ENCODE peak calls at places on chromosomes 16 and 17, in four cellular contexts. R, M, T and C are unnamed samples.

GRCh38 chr16:85924675-85925074 is 25.7 kb downstream of the IRF8 start:
- DNase-seq in R (peak), M (no peak), T (no peak), C (no peak)

GRCh38 chr17:9982159-9982558 is 77.1 kb upstream of the RCVRN start:
- DNase-seq in R (no peak), M (no peak), T (peak), C (peak)

GRCh38 chr17:9218911-9219310 is 197.6 kb downstream of the NTN1 start:
- DNase-seq in R (no peak), M (no peak), T (no peak), C (no peak)

GRCh38 chr17:40611840-40612509 is 35.6 kb downstream of the SMARCE1 start:
- DNase-seq in R (no peak), M (no peak), T (no peak), C (no peak)

GRCh38 chr17:75848523-75849303 is 4.5 kb upstream of the UNC13D start:
- DNase-seq in R (peak), M (peak), T (peak), C (peak)

GRCh38 chr17:50396261-50397110 is 837 bp downstream of the LRRC59 start:
- DNase-seq in R (peak), M (peak), T (no peak), C (no peak)

GRCh38 chr17:63476494-63476856 is 386 bp upstream of the ACE start:
- DNase-seq in R (peak), M (peak), T (no peak), C (peak)

GRCh38 chr16:4293822-4294457 is 21.1 kb upstream of the TFAP4 start:
- DNase-seq in R (peak), M (no peak), T (no peak), C (peak)

GRCh38 chr16:6643083-6643686 is 689.5 kb upstream of the RBFOX1 start:
- DNase-seq in R (peak), M (peak), T (no peak), C (peak)

GRCh38 chr17:32625971-32626370 is 139.2 kb downstream of the CDK5R1 start:
- DNase-seq in R (no peak), M (no peak), T (no peak), C (no peak)

GRCh38 chr17:81735181-81736102 is 23.4 kb downstream of the SLC25A10 start:
- DNase-seq in R (peak), M (no peak), T (no peak), C (no peak)

GRCh38 chr16:48687421-48688038 is 77.5 kb upstream of the N4BP1 start:
- DNase-seq in R (peak), M (peak), T (no peak), C (peak)

GRCh38 chr16:86261379-86261778 is 248.9 kb upstream of the FOXF1 start:
- DNase-seq in R (peak), M (no peak), T (no peak), C (peak)

GRCh38 chr16:66714659-66715307 is 18.2 kb upstream of the CMTM4 start:
- DNase-seq in R (no peak), M (no peak), T (no peak), C (no peak)

GRCh38 chr17:22268214-22268911 is 576.0 kb downstream of the KCNJ18 start:
- DNase-seq in R (no peak), M (no peak), T (no peak), C (no peak)

GRCh38 chr16:88833086-88833485 is 21.4 kb upstream of the APRT start:
- DNase-seq in R (no peak), M (no peak), T (no peak), C (no peak)

GRCh38 chr17:31007695-31008373 is 37.0 kb downstream of the RNF135 start:
- DNase-seq in R (no peak), M (no peak), T (no peak), C (no peak)

GRCh38 chr17:65181237-65182061 is 44.3 kb downstream of the RGS9 start:
- DNase-seq in R (no peak), M (no peak), T (no peak), C (no peak)

GRCh38 chr17:5780476-5780875 is 196.2 kb upstream of the NLRP1 start:
- DNase-seq in R (peak), M (no peak), T (no peak), C (no peak)

GRCh38 chr17:58279016-58279671 is 1.6 kb downstream of the MPO start:
- DNase-seq in R (no peak), M (no peak), T (no peak), C (no peak)

GRCh38 chr16:69479806-69480205 is 55.4 kb downstream of the CYB5B start:
- DNase-seq in R (no peak), M (no peak), T (no peak), C (no peak)

GRCh38 chr16:69906838-69907301 is 44.3 kb upstream of the CLEC18A start:
- DNase-seq in R (peak), M (no peak), T (no peak), C (no peak)

GRCh38 chr17:45146616-45147101 is 1.6 kb upstream of the HEXIM1 start:
- DNase-seq in R (peak), M (no peak), T (no peak), C (peak)

GRCh38 chr17:82489117-82489516 is 30.4 kb upstream of the FOXK2 start:
- DNase-seq in R (no peak), M (no peak), T (no peak), C (no peak)

GRCh38 chr16:29825145-29826044 is 5.1 kb downstream of the MVP start:
- DNase-seq in R (peak), M (no peak), T (no peak), C (no peak)

GRCh38 chr17:36501963-36502362 is 15.5 kb downstream of the ZNHIT3 start:
- DNase-seq in R (no peak), M (no peak), T (no peak), C (peak)

GRCh38 chr16:81610144-81610842 is 165.7 kb downstream of the CMIP start:
- DNase-seq in R (peak), M (no peak), T (no peak), C (no peak)

GRCh38 chr17:63405741-63406261 is 40.3 kb downstream of the CYB561 start:
- DNase-seq in R (peak), M (no peak), T (no peak), C (no peak)

GRCh38 chr16:28974007-28974436 is 556 bp upstream of the SPNS1 start:
- DNase-seq in R (peak), M (peak), T (peak), C (peak)

GRCh38 chr16:54506691-54507090 is 220.1 kb upstream of the IRX3 start:
- DNase-seq in R (no peak), M (no peak), T (no peak), C (no peak)

GRCh38 chr16:85639529-85640253 is 26.6 kb downstream of the GSE1 start:
- DNase-seq in R (no peak), M (no peak), T (no peak), C (no peak)

GRCh38 chr17:5099271-5099670 is 12.4 kb downstream of the ZNF232 start:
- DNase-seq in R (no peak), M (no peak), T (no peak), C (no peak)

GRCh38 chr17:21510686-21511367 is 134.7 kb downstream of the KCNJ12 start:
- DNase-seq in R (peak), M (no peak), T (no peak), C (no peak)

GRCh38 chr16:89723279-89724250 is 2.2 kb downstream of the ZNF276 start:
- DNase-seq in R (no peak), M (no peak), T (no peak), C (no peak)

GRCh38 chr17:17904171-17905035 is 67.6 kb upstream of the SREBF1 start:
- DNase-seq in R (no peak), M (no peak), T (no peak), C (no peak)

GRCh38 chr16:17396762-17397498 is 73.8 kb downstream of the XYLT1 start:
- DNase-seq in R (no peak), M (no peak), T (no peak), C (no peak)

GRCh38 chr16:51982715-51983680 is 563.9 kb downstream of the TOX3 start:
- DNase-seq in R (peak), M (peak), T (no peak), C (peak)

GRCh38 chr17:7241783-7242716 is at the start of gene GABARAP:
- DNase-seq in R (peak), M (peak), T (no peak), C (peak)
- H2BK15ac ChIP-seq in R (peak), M (peak), T (peak), C (no peak)

DNA sequence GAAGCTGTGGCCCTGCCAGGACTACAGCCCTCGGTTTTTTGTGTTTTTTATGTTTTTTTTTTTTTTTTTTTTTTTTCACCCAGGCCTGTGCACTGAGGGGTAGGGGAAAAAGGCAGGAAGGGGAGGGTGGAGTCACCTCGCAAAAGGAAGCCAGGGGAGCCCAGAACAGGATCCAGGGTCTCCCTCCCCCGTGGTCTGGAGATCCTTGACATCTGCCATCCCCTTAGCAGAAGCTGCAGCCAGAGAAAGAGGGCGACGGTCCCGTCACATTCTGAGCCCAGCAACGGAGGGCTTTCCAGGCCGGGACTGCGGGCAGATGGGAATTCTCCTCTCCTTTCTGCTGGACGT is 29.1 kb upstream of the PHOSPHO1 start:
- DNase-seq in R (no peak), M (no peak), T (no peak), C (no peak)
- H2BK12ac ChIP-seq in R (peak), M (peak), T (no peak), C (no peak)

GRCh38 chr17:43588664-43589435 is 42.7 kb upstream of the ETV4 start:
- DNase-seq in R (no peak), M (no peak), T (no peak), C (no peak)

GRCh38 chr17:43588121-43588520 is 42.0 kb upstream of the ETV4 start:
- DNase-seq in R (no peak), M (no peak), T (no peak), C (no peak)

GRCh38 chr17:43591750-43592562 is 45.8 kb upstream of the ETV4 start:
- DNase-seq in R (peak), M (no peak), T (no peak), C (no peak)

GRCh38 chr17:43584666-43585102 is 38.5 kb upstream of the ETV4 start:
- DNase-seq in R (no peak), M (no peak), T (no peak), C (no peak)

GRCh38 chr17:43587647-43588046 is 41.5 kb upstream of the ETV4 start:
- DNase-seq in R (no peak), M (no peak), T (no peak), C (no peak)
- H2BK15ac ChIP-seq in R (no peak), M (no peak), T (no peak), C (no peak)

GRCh38 chr17:59387351-59388069 is 56.1 kb downstream of the YPEL2 start:
- DNase-seq in R (no peak), M (no peak), T (no peak), C (no peak)

GRCh38 chr17:59392973-59393679 is 61.7 kb downstream of the YPEL2 start:
- DNase-seq in R (no peak), M (no peak), T (no peak), C (no peak)

GRCh38 chr17:59383893-59384292 is 52.4 kb downstream of the YPEL2 start:
- DNase-seq in R (no peak), M (no peak), T (no peak), C (no peak)

GRCh38 chr17:59391026-59391425 is 59.6 kb downstream of the YPEL2 start:
- DNase-seq in R (no peak), M (no peak), T (no peak), C (no peak)

DNA sequence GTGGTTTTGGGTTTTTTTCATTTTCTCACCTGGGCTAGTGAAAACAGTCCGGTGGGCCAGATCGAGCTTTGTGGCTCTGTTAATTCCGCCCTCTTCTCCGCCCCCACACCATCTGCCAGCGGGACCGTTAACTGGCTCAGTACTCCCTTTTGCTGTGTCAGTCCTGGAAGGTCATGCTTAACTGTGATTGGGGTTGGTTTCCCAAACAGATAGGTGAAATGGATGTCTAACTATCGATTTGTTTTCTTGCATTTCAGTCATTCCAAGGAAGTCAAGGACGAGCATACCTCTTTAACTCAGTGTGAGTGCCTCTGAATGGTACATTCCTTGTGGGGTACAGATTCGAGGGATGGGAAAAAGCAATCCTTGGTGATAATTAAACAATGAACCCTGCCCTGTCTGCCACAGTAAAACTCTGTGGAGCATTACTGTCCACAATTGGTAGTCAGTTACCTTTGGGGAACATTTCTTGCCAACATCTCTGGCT is 56.7 kb downstream of the YPEL2 start:
- DNase-seq in R (no peak), M (no peak), T (no peak), C (no peak)
- H2BK12ac ChIP-seq in R (no peak), M (no peak), T (no peak), C (no peak)

DNA sequence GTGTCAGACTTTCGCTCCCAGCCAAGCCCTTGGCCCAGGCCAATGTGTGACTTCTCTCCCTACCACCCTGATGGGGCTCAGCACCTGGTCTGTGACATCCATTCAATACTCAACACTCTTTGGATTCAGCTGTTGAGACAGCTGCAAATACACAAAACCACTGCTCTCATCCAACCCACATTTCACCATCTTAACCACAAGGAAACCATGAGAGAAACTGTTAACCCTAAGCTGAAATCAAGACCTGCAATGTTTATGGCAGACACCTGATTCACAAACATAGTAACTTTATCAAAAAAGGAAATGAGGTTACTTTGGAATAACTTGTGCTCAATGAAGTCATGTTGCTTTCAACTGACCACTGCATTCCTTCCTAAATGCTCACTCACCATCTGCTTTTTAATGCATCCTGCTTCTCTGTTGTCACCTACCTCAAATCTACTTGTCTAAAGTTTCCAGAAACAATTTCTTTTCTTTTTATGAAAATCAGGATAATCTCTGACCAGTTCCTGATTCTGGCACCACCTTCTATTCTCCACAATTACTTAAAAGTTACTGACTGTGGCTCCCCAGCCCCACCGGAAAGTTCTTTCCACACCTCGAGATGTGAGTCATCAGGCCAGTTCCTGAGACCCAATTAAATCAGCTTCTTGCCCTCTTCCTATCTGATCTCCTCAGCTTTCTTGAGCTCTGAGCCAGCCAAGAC is 88.2 kb downstream of the NOG start:
- DNase-seq in R (peak), M (no peak), T (no peak), C (no peak)
- H2BK15ac ChIP-seq in R (no peak), M (no peak), T (no peak), C (no peak)

GRCh38 chr16:11078812-11079459 is 134.6 kb downstream of the CLEC16A start:
- DNase-seq in R (peak), M (no peak), T (no peak), C (no peak)

GRCh38 chr16:11082108-11082859 is 137.9 kb downstream of the CLEC16A start:
- DNase-seq in R (no peak), M (no peak), T (no peak), C (no peak)

GRCh38 chr16:11080999-11081630 is 136.8 kb downstream of the CLEC16A start:
- DNase-seq in R (no peak), M (no peak), T (no peak), C (no peak)

GRCh38 chr16:11080327-11080967 is 136.1 kb downstream of the CLEC16A start:
- DNase-seq in R (no peak), M (no peak), T (no peak), C (no peak)

DNA sequence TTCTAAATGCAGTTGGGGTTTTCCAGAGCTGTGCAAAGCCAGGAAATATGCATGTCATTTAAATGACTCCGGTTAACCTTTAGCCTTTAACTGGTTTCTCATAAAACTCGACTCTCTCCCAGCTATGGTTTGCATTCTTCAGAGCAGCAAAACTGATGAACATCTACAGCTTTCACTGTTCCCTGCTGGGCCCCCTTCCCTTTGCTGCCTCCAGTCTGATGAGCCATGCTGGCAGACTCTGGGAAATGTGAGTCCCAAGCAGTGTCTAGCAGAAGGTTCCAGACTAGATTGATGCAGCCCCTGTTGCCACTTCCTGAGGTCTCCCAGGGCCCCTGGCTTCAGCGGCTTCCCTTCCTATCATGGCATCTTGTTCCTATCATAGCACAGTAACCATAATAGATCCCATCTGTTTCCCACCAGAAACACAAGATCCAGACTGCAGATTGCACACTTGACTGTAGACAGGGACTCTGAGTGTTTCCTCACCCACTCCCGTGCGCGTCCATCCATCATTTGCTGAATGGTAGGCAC is 135.4 kb downstream of the CLEC16A start:
- DNase-seq in R (peak), M (no peak), T (no peak), C (no peak)
- H2BK12ac ChIP-seq in R (peak), M (no peak), T (no peak), C (no peak)

GRCh38 chr17:15501282-15501681 is 33.9 kb upstream of the CDRT4 start:
- DNase-seq in R (no peak), M (no peak), T (no peak), C (no peak)
- H2BK15ac ChIP-seq in R (no peak), M (no peak), T (no peak), C (no peak)

DNA sequence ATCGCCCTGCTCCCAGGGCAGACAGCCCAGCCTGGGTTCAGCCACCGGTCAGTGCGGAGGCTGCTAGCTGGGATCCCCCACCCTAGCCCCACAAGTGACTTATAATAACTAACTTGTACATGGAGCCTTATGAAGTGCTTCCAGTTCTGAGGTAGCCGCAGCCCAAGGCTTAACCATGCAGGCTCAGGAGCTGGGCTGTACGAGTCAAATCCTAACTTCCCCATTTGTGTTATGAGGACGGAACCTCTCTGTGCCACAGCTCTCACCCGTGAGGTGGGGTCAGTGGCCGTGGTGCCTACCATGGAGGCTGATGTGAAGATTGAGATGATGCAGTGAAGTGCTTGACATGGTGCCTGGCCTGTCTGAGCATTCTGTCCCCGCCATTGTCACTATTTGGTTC is 27.8 kb upstream of the GOSR2 start:
- DNase-seq in R (no peak), M (no peak), T (no peak), C (no peak)
- H2BK12ac ChIP-seq in R (no peak), M (no peak), T (peak), C (no peak)